ENCODE peak calls at places on chromosomes 3 and 15, in five cellular contexts. U is astrocyte of the spinal cord; P is Peyer's patch; W is CD8-positive, alpha-beta T cell; J is fibroblast of pulmonary artery. F is an unnamed sample.

GRCh38 chr3:38039899-38040261 is 872 bp downstream of the DLEC1 start:
- DNase-seq in U (peak), P (peak), W (peak), J (peak), F (no peak)

GRCh38 chr3:42729404-42730145 is 27.0 kb upstream of the HHATL start:
- DNase-seq in U (no peak), P (peak), W (no peak), J (no peak), F (no peak)

GRCh38 chr3:113231827-113232253 is 20.5 kb downstream of the BOC start:
- DNase-seq in U (peak), P (no peak), W (no peak), J (peak), F (no peak)

GRCh38 chr3:108221403-108221802 is 821 bp downstream of the IFT57 start:
- DNase-seq in U (no peak), P (no peak), W (no peak), J (no peak), F (no peak)

GRCh38 chr3:64895095-64895494 is 207.3 kb upstream of the ADAMTS9 start:
- DNase-seq in U (no peak), P (no peak), W (no peak), J (no peak), F (no peak)

GRCh38 chr15:72445426-72445825 is 28.7 kb upstream of the ARIH1 start:
- DNase-seq in U (no peak), P (no peak), W (no peak), J (no peak), F (no peak)

GRCh38 chr3:192816274-192816853 is 89.0 kb upstream of the FGF12 start:
- DNase-seq in U (peak), P (no peak), W (no peak), J (peak), F (no peak)

GRCh38 chr3:79461129-79461792 is 306.5 kb downstream of the ROBO1 start:
- DNase-seq in U (no peak), P (no peak), W (no peak), J (no peak), F (no peak)

GRCh38 chr15:40279437-40280141 is 3.3 kb downstream of the ANKRD63 start:
- DNase-seq in U (peak), P (peak), W (peak), J (peak), F (peak)

GRCh38 chr3:62451211-62451892 is 78.0 kb upstream of the FEZF2 start:
- DNase-seq in U (no peak), P (no peak), W (no peak), J (no peak), F (no peak)

GRCh38 chr3:144470646-144471045 is 499.0 kb downstream of the DIPK2A start:
- DNase-seq in U (no peak), P (no peak), W (no peak), J (no peak), F (no peak)

GRCh38 chr3:2937055-2937454 is 173.1 kb downstream of the IL5RA start:
- DNase-seq in U (no peak), P (no peak), W (no peak), J (no peak), F (no peak)

GRCh38 chr3:188316723-188317070 is 162.7 kb downstream of the LPP start:
- DNase-seq in U (no peak), P (no peak), W (no peak), J (no peak), F (no peak)

GRCh38 chr3:115697263-115698053 is 74.1 kb downstream of the GAP43 start:
- DNase-seq in U (peak), P (no peak), W (no peak), J (peak), F (no peak)

GRCh38 chr3:128805771-128806170 is 73.6 kb upstream of the ACAD9 start:
- DNase-seq in U (no peak), P (no peak), W (no peak), J (peak), F (no peak)

GRCh38 chr15:71495381-71495780 is 315.0 kb upstream of the NR2E3 start:
- DNase-seq in U (no peak), P (no peak), W (no peak), J (no peak), F (no peak)

GRCh38 chr15:66408690-66409089 is 22.0 kb downstream of the MAP2K1 start:
- DNase-seq in U (no peak), P (peak), W (no peak), J (peak), F (no peak)

GRCh38 chr3:11655188-11655928 is 11.6 kb upstream of the VGLL4 start:
- DNase-seq in U (no peak), P (no peak), W (no peak), J (peak), F (no peak)

GRCh38 chr3:5055352-5056004 is 66.6 kb upstream of the ARL8B start:
- DNase-seq in U (no peak), P (no peak), W (no peak), J (no peak), F (no peak)

GRCh38 chr3:178568152-178568753 is 32.0 kb downstream of the KCNMB2 start:
- DNase-seq in U (no peak), P (no peak), W (no peak), J (no peak), F (no peak)

DNA sequence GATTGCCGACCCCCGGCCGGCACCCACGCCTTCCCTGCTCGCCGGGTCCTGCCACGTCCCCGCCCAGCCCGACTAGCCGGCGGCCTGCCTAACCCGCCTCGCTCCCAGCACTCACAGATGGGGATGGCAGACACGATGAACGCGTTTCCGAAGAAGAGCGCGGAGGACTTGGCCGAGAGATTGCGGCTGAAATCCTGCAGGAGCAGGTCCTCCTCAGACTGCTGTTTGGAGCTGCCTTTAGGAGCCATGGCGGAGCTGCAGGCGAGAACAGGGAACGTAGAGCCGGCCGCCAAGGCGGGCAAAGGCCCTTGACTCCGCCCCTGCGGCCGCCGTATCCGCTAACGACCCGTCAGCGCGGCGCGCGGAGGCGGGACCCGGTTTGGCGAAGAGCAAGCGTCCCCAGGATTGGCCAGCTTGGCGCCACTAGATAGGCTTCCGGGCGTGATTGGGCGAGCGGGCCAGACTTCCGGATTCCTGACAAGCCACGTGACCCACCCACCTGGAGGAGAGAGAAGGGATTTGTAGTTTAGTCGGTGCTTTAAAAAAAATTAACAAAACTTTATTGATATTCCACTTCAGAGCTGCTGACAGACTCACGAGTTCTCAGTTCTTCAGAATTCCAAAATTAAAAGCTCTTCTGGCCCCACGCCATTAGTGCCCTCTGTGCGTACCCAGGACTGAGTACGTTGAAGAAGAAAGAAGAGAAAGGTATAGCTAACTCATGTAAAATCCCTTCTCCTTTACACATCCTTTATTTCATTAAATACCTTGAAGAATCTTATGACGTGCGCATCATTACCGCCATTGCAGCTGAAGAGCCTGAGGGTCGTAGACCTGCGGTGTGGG is at the start of gene SSR3:
- DNase-seq in U (peak), P (peak), W (peak), J (peak), F (peak)
- TF ChIP-seq CTCF in U (no peak), P (peak), W (peak), J (no peak), F (peak)

GRCh38 chr3:197378987-197379718 is 80.7 kb upstream of the DLG1 start:
- DNase-seq in U (no peak), P (no peak), W (no peak), J (no peak), F (no peak)
- TF ChIP-seq CTCF in U (no peak), P (no peak), W (no peak), J (no peak), F (no peak)

GRCh38 chr15:29613951-29614382 is 208.3 kb downstream of the TJP1 start:
- DNase-seq in U (no peak), P (no peak), W (no peak), J (peak), F (peak)
- TF ChIP-seq CTCF in U (no peak), P (no peak), W (no peak), J (peak), F (peak)

GRCh38 chr3:44198265-44198956 is 43.3 kb upstream of the TOPAZ1 start:
- DNase-seq in U (peak), P (peak), W (peak), J (peak), F (no peak)
- TF ChIP-seq CTCF in U (peak), P (peak), W (peak), J (peak), F (peak)

GRCh38 chr15:38823272-38823671 is 258.7 kb upstream of the RASGRP1 start:
- DNase-seq in U (no peak), P (no peak), W (no peak), J (peak), F (no peak)
- TF ChIP-seq CTCF in U (no peak), P (no peak), W (no peak), J (no peak), F (no peak)

GRCh38 chr3:13027154-13027553 is 46.1 kb downstream of the IQSEC1 start:
- DNase-seq in U (no peak), P (no peak), W (no peak), J (no peak), F (no peak)
- TF ChIP-seq CTCF in U (peak), P (no peak), W (no peak), J (no peak), F (peak)

DNA sequence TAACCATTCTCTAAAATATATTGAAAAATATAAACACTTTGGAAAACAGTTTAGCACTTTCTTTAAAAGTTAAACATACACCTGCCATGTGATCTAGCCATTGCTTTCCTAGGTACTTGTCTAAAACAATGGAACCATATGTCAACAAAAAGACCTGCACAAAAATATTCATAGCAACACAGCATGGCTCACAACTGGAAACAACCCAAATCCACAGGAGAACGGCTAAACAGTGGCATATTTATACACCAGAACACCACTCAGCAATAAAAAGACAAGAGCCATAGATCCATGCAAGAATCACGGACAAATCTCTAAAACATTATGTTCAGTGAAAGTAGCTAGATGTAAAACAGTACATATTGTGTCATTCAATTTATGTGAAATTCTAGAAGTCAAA is 221.3 kb upstream of the UBE2E2 start:
- DNase-seq in U (no peak), P (no peak), W (no peak), J (no peak), F (no peak)
- TF ChIP-seq CTCF in U (no peak), P (no peak), W (no peak), J (no peak), F (no peak)

DNA sequence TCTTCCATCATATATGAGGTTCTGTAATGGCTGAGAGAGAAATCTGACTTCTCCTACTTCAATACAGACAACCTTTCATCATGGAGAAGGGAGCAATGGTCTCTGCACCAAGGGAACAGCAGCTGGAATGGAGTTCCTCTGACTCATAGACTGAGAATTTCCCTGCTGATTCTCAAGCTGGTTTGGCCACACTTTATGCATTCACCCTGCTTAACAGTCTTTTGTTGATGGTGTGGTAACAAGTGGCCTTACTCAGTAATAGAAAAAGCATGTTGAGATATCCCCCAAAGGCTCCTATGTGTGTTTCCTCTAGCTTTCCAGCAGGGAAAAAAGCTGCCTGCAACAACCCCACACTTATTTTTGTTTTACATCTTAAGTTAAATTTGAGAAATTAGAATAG is 138.1 kb downstream of the GREM1 start:
- DNase-seq in U (peak), P (no peak), W (no peak), J (peak), F (no peak)
- TF ChIP-seq CTCF in U (peak), P (no peak), W (no peak), J (peak), F (no peak)

GRCh38 chr15:32033186-32033890 is 3.0 kb downstream of the CHRNA7 start:
- DNase-seq in U (no peak), P (peak), W (no peak), J (no peak), F (no peak)

GRCh38 chr15:32028921-32029320 is 1.4 kb upstream of the CHRNA7 start:
- DNase-seq in U (no peak), P (no peak), W (no peak), J (no peak), F (no peak)

GRCh38 chr15:32030795-32031194 is 480 bp downstream of the CHRNA7 start:
- DNase-seq in U (peak), P (no peak), W (no peak), J (no peak), F (no peak)

GRCh38 chr15:32029409-32029861 is 880 bp upstream of the CHRNA7 start:
- DNase-seq in U (peak), P (peak), W (no peak), J (no peak), F (peak)

DNA sequence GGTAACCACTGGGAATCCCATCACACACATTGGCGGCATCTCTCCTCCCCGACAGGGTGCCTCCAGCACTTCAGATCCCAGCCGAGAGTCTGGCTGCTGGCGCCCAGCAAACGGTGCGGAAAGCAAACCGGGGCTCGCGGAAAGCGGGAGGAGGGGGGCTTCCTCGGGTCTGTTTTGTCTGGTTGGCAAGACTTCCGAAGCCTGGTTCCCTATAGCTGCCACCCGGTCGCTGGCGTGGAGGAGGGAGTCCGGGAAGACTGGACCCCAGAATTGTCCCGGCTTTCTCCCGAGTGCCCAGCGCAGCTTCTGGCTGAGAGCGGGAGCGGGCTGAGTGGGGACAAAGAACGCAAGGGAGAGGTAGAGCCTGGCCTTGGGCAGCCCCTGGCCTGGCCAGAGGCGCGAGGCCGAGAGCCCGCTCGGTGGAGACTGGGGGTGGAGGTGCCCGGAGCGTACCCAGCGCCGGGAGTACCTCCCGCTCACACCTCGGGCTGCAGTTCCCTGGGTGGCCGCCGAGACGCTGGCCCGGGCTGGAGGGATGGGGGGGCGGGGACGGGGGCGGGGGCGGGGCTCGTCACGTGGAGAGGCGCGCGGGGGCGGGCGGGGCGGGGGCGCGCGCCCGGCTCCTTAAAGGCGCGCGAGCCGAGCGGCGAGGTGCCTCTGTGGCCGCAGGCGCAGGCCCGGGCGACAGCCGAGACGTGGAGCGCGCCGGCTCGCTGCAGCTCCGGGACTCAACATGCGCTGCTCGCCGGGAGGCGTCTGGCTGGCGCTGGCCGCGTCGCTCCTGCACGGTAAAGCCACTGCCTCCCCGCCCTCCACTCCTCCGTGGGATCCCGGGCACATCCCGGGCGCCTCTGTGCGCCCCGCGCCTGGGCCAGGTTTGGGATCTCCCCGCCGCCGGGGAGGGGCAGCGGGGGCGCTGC is at the start of gene CHRNA7:
- DNase-seq in U (peak), P (peak), W (no peak), J (peak), F (peak)
- TF ChIP-seq CTCF in U (peak), P (no peak), W (no peak), J (peak), F (peak)

F was measured in type B pancreatic cell.